ENCODE peak calls at places on chromosomes 1 and 21, in six cellular contexts. One of them, this sample, is unnamed.

GRCh38 chr1:232705815-232706575 is 76.1 kb upstream of the SIPA1L2 start:
- DNase-seq in mesenchymal stem cell: peak; percentile 18
- DNase-seq in gastrocnemius medialis: peak; percentile 36
- DNase-seq in A549: no peak
- DNase-seq in H9: no peak
- DNase-seq in dorsolateral prefrontal cortex: no peak
- DNase-seq in this sample: no peak

GRCh38 chr1:226764533-226764932 is 25.5 kb upstream of the ITPKB start:
- DNase-seq in mesenchymal stem cell: peak; percentile 14
- DNase-seq in gastrocnemius medialis: no peak
- DNase-seq in A549: no peak
- DNase-seq in H9: no peak
- DNase-seq in dorsolateral prefrontal cortex: no peak
- DNase-seq in this sample: no peak

GRCh38 chr1:5504364-5504740 is 487.9 kb downstream of the NPHP4 start:
- DNase-seq in mesenchymal stem cell: no peak
- DNase-seq in gastrocnemius medialis: no peak
- DNase-seq in A549: no peak
- DNase-seq in H9: no peak
- DNase-seq in dorsolateral prefrontal cortex: peak; percentile 39
- DNase-seq in this sample: no peak

GRCh38 chr1:40317394-40318074 is 448 bp upstream of the COL9A2 start:
- DNase-seq in mesenchymal stem cell: no peak
- DNase-seq in gastrocnemius medialis: no peak
- DNase-seq in A549: no peak
- DNase-seq in H9: peak; percentile 61
- DNase-seq in dorsolateral prefrontal cortex: no peak
- DNase-seq in this sample: no peak

GRCh38 chr1:7621334-7622219 is 149.5 kb upstream of the VAMP3 start:
- DNase-seq in mesenchymal stem cell: no peak
- DNase-seq in gastrocnemius medialis: peak; percentile 70
- DNase-seq in A549: no peak
- DNase-seq in H9: no peak
- DNase-seq in dorsolateral prefrontal cortex: peak; percentile 24
- DNase-seq in this sample: no peak

GRCh38 chr1:36938807-36939206 is 95.5 kb downstream of the GRIK3 start:
- DNase-seq in mesenchymal stem cell: no peak
- DNase-seq in gastrocnemius medialis: peak; percentile 20
- DNase-seq in A549: no peak
- DNase-seq in H9: no peak
- DNase-seq in dorsolateral prefrontal cortex: no peak
- DNase-seq in this sample: no peak

GRCh38 chr1:181646723-181647122 is 163.4 kb downstream of the CACNA1E start:
- DNase-seq in mesenchymal stem cell: no peak
- DNase-seq in gastrocnemius medialis: no peak
- DNase-seq in A549: no peak
- DNase-seq in H9: no peak
- DNase-seq in dorsolateral prefrontal cortex: no peak
- DNase-seq in this sample: no peak

GRCh38 chr1:3429766-3430165 is 24.7 kb upstream of the ARHGEF16 start:
- DNase-seq in mesenchymal stem cell: no peak
- DNase-seq in gastrocnemius medialis: no peak
- DNase-seq in A549: no peak
- DNase-seq in H9: no peak
- DNase-seq in dorsolateral prefrontal cortex: no peak
- DNase-seq in this sample: no peak

GRCh38 chr21:44697811-44698734 is 1.1 kb downstream of the KRTAP10-12 start:
- DNase-seq in mesenchymal stem cell: no peak
- DNase-seq in gastrocnemius medialis: no peak
- DNase-seq in A549: no peak
- DNase-seq in H9: peak; percentile 57
- DNase-seq in dorsolateral prefrontal cortex: no peak
- DNase-seq in this sample: no peak

GRCh38 chr1:205680073-205680851 is at the start of gene SLC45A3:
- DNase-seq in mesenchymal stem cell: no peak
- DNase-seq in gastrocnemius medialis: no peak
- DNase-seq in A549: peak; percentile 23
- DNase-seq in H9: peak; percentile 75
- DNase-seq in dorsolateral prefrontal cortex: peak; percentile 65
- DNase-seq in this sample: peak; percentile 49

GRCh38 chr21:36627242-36627641 is 71.7 kb upstream of the SIM2 start:
- DNase-seq in mesenchymal stem cell: no peak
- DNase-seq in gastrocnemius medialis: no peak
- DNase-seq in A549: no peak
- DNase-seq in H9: no peak
- DNase-seq in dorsolateral prefrontal cortex: no peak
- DNase-seq in this sample: no peak

GRCh38 chr21:36629061-36629460 is 69.9 kb upstream of the SIM2 start:
- DNase-seq in mesenchymal stem cell: no peak
- DNase-seq in gastrocnemius medialis: no peak
- DNase-seq in A549: no peak
- DNase-seq in H9: no peak
- DNase-seq in dorsolateral prefrontal cortex: no peak
- DNase-seq in this sample: no peak

GRCh38 chr21:36624105-36624504 is 74.8 kb upstream of the SIM2 start:
- DNase-seq in mesenchymal stem cell: no peak
- DNase-seq in gastrocnemius medialis: no peak
- DNase-seq in A549: no peak
- DNase-seq in H9: no peak
- DNase-seq in dorsolateral prefrontal cortex: no peak
- DNase-seq in this sample: no peak

GRCh38 chr21:36628096-36628495 is 70.8 kb upstream of the SIM2 start:
- DNase-seq in mesenchymal stem cell: no peak
- DNase-seq in gastrocnemius medialis: no peak
- DNase-seq in A549: no peak
- DNase-seq in H9: no peak
- DNase-seq in dorsolateral prefrontal cortex: no peak
- DNase-seq in this sample: no peak

GRCh38 chr21:36626791-36627190 is 72.1 kb upstream of the SIM2 start:
- DNase-seq in mesenchymal stem cell: no peak
- DNase-seq in gastrocnemius medialis: no peak
- DNase-seq in A549: no peak
- DNase-seq in H9: no peak
- DNase-seq in dorsolateral prefrontal cortex: no peak
- DNase-seq in this sample: no peak
- H3K27ac ChIP-seq in mesenchymal stem cell: no peak overlapping the region
- H3K27ac ChIP-seq in gastrocnemius medialis: no peak overlapping the region
- H3K27ac ChIP-seq in A549: no peak overlapping the region
- H3K27ac ChIP-seq in H9: no peak overlapping the region
- H3K27ac ChIP-seq in dorsolateral prefrontal cortex: no peak overlapping the region
- H3K27ac ChIP-seq in this sample: no peak overlapping the region

DNA sequence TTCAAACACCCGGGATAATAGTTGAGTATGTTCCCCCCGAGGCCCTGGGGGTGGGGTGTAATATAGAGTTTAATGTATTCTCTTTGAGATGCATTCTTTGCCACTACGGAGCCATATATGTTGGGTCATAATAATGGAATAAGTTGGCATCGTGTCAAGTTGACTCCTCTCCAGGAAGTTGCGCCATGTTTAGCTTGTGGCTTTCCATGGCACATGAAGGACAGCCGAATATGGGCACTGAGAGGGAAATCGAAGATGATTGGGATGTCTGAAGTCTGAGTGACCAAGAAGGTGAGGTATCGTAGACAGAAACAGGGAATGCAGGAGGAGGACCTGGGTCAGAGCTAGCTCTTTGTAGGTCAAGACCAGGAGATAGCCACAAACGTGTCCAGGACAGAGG is 92.6 kb downstream of the PAX7 start:
- DNase-seq in mesenchymal stem cell: no peak
- DNase-seq in gastrocnemius medialis: no peak
- DNase-seq in A549: no peak
- DNase-seq in H9: no peak
- DNase-seq in dorsolateral prefrontal cortex: no peak
- DNase-seq in this sample: no peak
- H3K27ac ChIP-seq in mesenchymal stem cell: no peak overlapping the region
- H3K27ac ChIP-seq in gastrocnemius medialis: no peak overlapping the region
- H3K27ac ChIP-seq in A549: no peak overlapping the region
- H3K27ac ChIP-seq in H9: no peak overlapping the region
- H3K27ac ChIP-seq in dorsolateral prefrontal cortex: no peak overlapping the region
- H3K27ac ChIP-seq in this sample: no peak overlapping the region

GRCh38 chr1:233721003-233721595 is 107.2 kb downstream of the KCNK1 start:
- DNase-seq in mesenchymal stem cell: no peak
- DNase-seq in gastrocnemius medialis: no peak
- DNase-seq in A549: peak; percentile 34
- DNase-seq in H9: no peak
- DNase-seq in dorsolateral prefrontal cortex: no peak
- DNase-seq in this sample: no peak

GRCh38 chr1:233723387-233723786 is 109.5 kb downstream of the KCNK1 start:
- DNase-seq in mesenchymal stem cell: no peak
- DNase-seq in gastrocnemius medialis: no peak
- DNase-seq in A549: no peak
- DNase-seq in H9: no peak
- DNase-seq in dorsolateral prefrontal cortex: no peak
- DNase-seq in this sample: no peak

GRCh38 chr1:233730380-233730779 is 116.5 kb downstream of the KCNK1 start:
- DNase-seq in mesenchymal stem cell: no peak
- DNase-seq in gastrocnemius medialis: no peak
- DNase-seq in A549: no peak
- DNase-seq in H9: no peak
- DNase-seq in dorsolateral prefrontal cortex: no peak
- DNase-seq in this sample: no peak

GRCh38 chr1:233722212-233722979 is 108.5 kb downstream of the KCNK1 start:
- DNase-seq in mesenchymal stem cell: no peak
- DNase-seq in gastrocnemius medialis: no peak
- DNase-seq in A549: no peak
- DNase-seq in H9: no peak
- DNase-seq in dorsolateral prefrontal cortex: no peak
- DNase-seq in this sample: no peak

DNA sequence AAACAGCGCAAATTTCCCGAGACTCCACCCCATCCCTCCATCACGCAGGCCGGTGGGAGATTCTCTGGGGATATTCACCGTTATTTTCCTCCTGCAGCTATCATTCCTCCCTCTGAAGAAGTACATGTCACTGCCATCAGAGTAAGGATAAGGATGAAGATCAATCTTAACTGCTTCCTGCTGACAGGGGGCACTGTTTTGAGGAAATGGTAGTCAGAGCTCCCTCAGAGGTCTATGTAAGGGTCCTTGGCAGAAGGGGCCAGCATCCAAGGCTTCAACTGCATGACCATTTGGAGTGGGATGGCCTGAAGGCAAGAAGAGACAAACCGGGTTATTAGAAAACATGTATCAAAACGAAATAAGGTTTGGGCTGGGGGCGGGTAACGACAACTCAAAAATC is 111.5 kb downstream of the KCNK1 start:
- DNase-seq in mesenchymal stem cell: no peak
- DNase-seq in gastrocnemius medialis: no peak
- DNase-seq in A549: no peak
- DNase-seq in H9: peak; percentile 55
- DNase-seq in dorsolateral prefrontal cortex: no peak
- DNase-seq in this sample: no peak
- H3K27ac ChIP-seq in mesenchymal stem cell: no peak overlapping the region
- H3K27ac ChIP-seq in gastrocnemius medialis: no peak overlapping the region
- H3K27ac ChIP-seq in A549: no peak overlapping the region
- H3K27ac ChIP-seq in H9: no peak overlapping the region
- H3K27ac ChIP-seq in dorsolateral prefrontal cortex: no peak overlapping the region
- H3K27ac ChIP-seq in this sample: no peak overlapping the region

GRCh38 chr1:28161770-28162550 is 14.5 kb downstream of the PTAFR start:
- DNase-seq in mesenchymal stem cell: no peak
- DNase-seq in gastrocnemius medialis: no peak
- DNase-seq in A549: no peak
- DNase-seq in H9: no peak
- DNase-seq in dorsolateral prefrontal cortex: no peak
- DNase-seq in this sample: no peak

GRCh38 chr1:28156821-28157220 is 19.7 kb downstream of the PTAFR start:
- DNase-seq in mesenchymal stem cell: no peak
- DNase-seq in gastrocnemius medialis: peak; percentile 16
- DNase-seq in A549: no peak
- DNase-seq in H9: no peak
- DNase-seq in dorsolateral prefrontal cortex: no peak
- DNase-seq in this sample: no peak

GRCh38 chr1:28160677-28161328 is 15.7 kb downstream of the PTAFR start:
- DNase-seq in mesenchymal stem cell: peak; percentile 70
- DNase-seq in gastrocnemius medialis: no peak
- DNase-seq in A549: no peak
- DNase-seq in H9: no peak
- DNase-seq in dorsolateral prefrontal cortex: no peak
- DNase-seq in this sample: no peak

GRCh38 chr1:28157901-28158300 is 18.6 kb downstream of the PTAFR start:
- DNase-seq in mesenchymal stem cell: no peak
- DNase-seq in gastrocnemius medialis: no peak
- DNase-seq in A549: no peak
- DNase-seq in H9: no peak
- DNase-seq in dorsolateral prefrontal cortex: peak; percentile 4
- DNase-seq in this sample: no peak

DNA sequence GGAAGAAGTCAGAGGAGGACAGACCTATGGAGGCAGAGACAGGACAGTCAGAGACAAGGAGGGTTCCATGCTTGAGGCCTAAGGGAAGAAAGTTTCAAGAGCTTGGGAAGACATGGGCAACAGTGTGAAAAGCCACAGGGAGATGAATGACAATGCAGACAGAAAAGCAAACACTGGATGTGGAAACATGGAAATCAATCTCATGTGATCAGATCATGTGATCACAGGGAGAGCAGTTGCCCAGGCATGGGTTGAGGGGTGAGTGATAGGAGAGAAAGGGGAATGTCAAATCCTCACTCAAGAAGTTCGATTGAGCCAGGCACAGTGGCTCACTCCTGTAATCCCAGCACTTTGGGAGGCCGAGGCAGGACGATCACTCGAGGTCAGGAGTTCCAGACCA is 17.2 kb downstream of the PTAFR start:
- DNase-seq in mesenchymal stem cell: no peak
- DNase-seq in gastrocnemius medialis: no peak
- DNase-seq in A549: no peak
- DNase-seq in H9: no peak
- DNase-seq in dorsolateral prefrontal cortex: no peak
- DNase-seq in this sample: no peak
- H3K27ac ChIP-seq in mesenchymal stem cell: no peak overlapping the region
- H3K27ac ChIP-seq in gastrocnemius medialis: no peak overlapping the region
- H3K27ac ChIP-seq in A549: no peak overlapping the region
- H3K27ac ChIP-seq in H9: no peak overlapping the region
- H3K27ac ChIP-seq in dorsolateral prefrontal cortex: no peak overlapping the region
- H3K27ac ChIP-seq in this sample: peak overlapping the region; percentile 43

DNA sequence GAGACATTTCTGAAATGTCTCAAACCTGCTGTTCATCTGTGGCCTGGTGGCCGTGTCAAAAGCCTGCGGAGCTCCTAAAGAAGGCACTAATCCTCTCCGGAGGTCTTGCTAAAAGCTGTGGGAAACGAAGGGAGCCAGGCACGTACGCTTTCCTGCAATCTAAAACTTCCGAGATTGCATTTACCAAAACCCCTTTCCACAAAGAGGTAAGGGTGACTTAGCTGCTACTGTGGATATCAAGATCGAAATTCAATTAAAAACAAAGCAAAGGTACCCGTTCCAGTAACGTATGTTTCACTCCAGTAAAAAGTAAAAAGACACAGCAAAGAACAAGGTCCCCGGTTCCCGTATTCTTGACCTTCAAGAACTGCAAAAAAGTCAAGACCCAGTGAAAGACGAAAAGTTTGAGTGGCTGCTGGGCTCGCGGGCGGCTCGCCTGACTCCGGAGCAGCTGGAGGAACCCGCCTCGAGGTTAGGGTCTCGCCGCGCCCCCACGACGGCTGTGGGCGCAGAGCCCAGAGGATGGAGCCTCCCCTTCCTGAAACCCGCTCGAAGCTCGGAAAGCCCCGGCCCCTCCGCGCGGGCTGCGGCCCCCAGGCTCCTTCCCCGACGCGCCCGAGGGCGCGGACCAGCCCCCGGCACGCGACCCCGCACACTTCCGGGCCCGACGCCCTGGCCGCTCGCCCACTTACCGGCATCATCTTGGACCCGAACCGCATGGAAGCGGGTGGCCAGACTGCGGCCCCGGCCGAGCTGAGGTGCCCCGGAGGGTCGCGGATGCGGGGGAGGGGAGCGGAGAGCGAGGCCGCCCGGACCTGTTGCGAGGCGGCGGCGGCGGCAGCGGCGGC is 561 bp downstream of the TP53BP2 start:
- DNase-seq in mesenchymal stem cell: peak; percentile 82
- DNase-seq in gastrocnemius medialis: peak; percentile 43
- DNase-seq in A549: peak; percentile 25
- DNase-seq in H9: peak; percentile 39
- DNase-seq in dorsolateral prefrontal cortex: no peak
- DNase-seq in this sample: peak; percentile 50
- H3K27ac ChIP-seq in mesenchymal stem cell: peak overlapping the region; percentile 82
- H3K27ac ChIP-seq in gastrocnemius medialis: peak overlapping the region; percentile 90
- H3K27ac ChIP-seq in A549: peak overlapping the region; percentile 97
- H3K27ac ChIP-seq in H9: no peak overlapping the region
- H3K27ac ChIP-seq in dorsolateral prefrontal cortex: peak overlapping the region; percentile 100
- H3K27ac ChIP-seq in this sample: peak overlapping the region; percentile 99

This sample was measured in stomach.